ENCODE peak calls at places on chromosome 13, in seven cellular contexts. F, Q, G, E, R, I and Y are unnamed samples.

GRCh38 chr13:48896312-48896711 is 79.4 kb upstream of the FNDC3A start:
- DNase-seq in F (no peak), Q (no peak), G (no peak), E (no peak), R (no peak), I (peak), Y (no peak)

GRCh38 chr13:105969761-105970160 is 565.7 kb downstream of the EFNB2 start:
- DNase-seq in F (no peak), Q (no peak), G (no peak), E (no peak), R (no peak), I (no peak), Y (no peak)

GRCh38 chr13:28177877-28178276 is 39.5 kb downstream of the PAN3 start:
- DNase-seq in F (no peak), Q (no peak), G (no peak), E (no peak), R (no peak), I (no peak), Y (no peak)

GRCh38 chr13:108226184-108226583 is 8.0 kb downstream of the ABHD13 start:
- DNase-seq in F (no peak), Q (no peak), G (no peak), E (no peak), R (no peak), I (no peak), Y (no peak)

GRCh38 chr13:41543664-41544300 is 86.4 kb downstream of the RGCC start:
- DNase-seq in F (no peak), Q (no peak), G (no peak), E (no peak), R (no peak), I (no peak), Y (no peak)

GRCh38 chr13:108993346-108993745 is 363.9 kb downstream of the MYO16 start:
- DNase-seq in F (no peak), Q (no peak), G (no peak), E (no peak), R (no peak), I (no peak), Y (no peak)

GRCh38 chr13:91710733-91711132 is 312.3 kb downstream of the GPC5 start:
- DNase-seq in F (no peak), Q (no peak), G (no peak), E (no peak), R (no peak), I (no peak), Y (no peak)

GRCh38 chr13:73000027-73000674 is 58.7 kb upstream of the KLF5 start:
- DNase-seq in F (no peak), Q (no peak), G (no peak), E (no peak), R (no peak), I (no peak), Y (no peak)

GRCh38 chr13:98429531-98429930 is 147.4 kb downstream of the STK24 start:
- DNase-seq in F (no peak), Q (no peak), G (no peak), E (no peak), R (no peak), I (no peak), Y (no peak)

GRCh38 chr13:51444922-51445321 is 7.9 kb downstream of the INTS6 start:
- DNase-seq in F (no peak), Q (no peak), G (no peak), E (no peak), R (no peak), I (no peak), Y (no peak)

GRCh38 chr13:106680796-106681482 is 113.0 kb upstream of the ARGLU1 start:
- DNase-seq in F (no peak), Q (no peak), G (no peak), E (no peak), R (no peak), I (no peak), Y (no peak)

GRCh38 chr13:55087085-55087484 is 2053.6 kb upstream of the PRR20A start:
- DNase-seq in F (no peak), Q (no peak), G (no peak), E (no peak), R (no peak), I (no peak), Y (no peak)

GRCh38 chr13:54210397-54211050 is 1181.9 kb downstream of the OLFM4 start:
- DNase-seq in F (no peak), Q (no peak), G (no peak), E (no peak), R (no peak), I (no peak), Y (no peak)

GRCh38 chr13:86446311-86446710 is 647.1 kb upstream of the SLITRK6 start:
- DNase-seq in F (no peak), Q (no peak), G (no peak), E (no peak), R (no peak), I (peak), Y (no peak)

GRCh38 chr13:89066868-89067466 is 1395.8 kb downstream of the SLITRK5 start:
- DNase-seq in F (peak), Q (peak), G (no peak), E (peak), R (no peak), I (no peak), Y (no peak)

GRCh38 chr13:53405616-53406015 is 377.0 kb downstream of the OLFM4 start:
- DNase-seq in F (no peak), Q (no peak), G (no peak), E (no peak), R (no peak), I (no peak), Y (no peak)

GRCh38 chr13:97307882-97308624 is 85.9 kb downstream of the MBNL2 start:
- DNase-seq in F (peak), Q (no peak), G (no peak), E (no peak), R (no peak), I (peak), Y (no peak)

DNA sequence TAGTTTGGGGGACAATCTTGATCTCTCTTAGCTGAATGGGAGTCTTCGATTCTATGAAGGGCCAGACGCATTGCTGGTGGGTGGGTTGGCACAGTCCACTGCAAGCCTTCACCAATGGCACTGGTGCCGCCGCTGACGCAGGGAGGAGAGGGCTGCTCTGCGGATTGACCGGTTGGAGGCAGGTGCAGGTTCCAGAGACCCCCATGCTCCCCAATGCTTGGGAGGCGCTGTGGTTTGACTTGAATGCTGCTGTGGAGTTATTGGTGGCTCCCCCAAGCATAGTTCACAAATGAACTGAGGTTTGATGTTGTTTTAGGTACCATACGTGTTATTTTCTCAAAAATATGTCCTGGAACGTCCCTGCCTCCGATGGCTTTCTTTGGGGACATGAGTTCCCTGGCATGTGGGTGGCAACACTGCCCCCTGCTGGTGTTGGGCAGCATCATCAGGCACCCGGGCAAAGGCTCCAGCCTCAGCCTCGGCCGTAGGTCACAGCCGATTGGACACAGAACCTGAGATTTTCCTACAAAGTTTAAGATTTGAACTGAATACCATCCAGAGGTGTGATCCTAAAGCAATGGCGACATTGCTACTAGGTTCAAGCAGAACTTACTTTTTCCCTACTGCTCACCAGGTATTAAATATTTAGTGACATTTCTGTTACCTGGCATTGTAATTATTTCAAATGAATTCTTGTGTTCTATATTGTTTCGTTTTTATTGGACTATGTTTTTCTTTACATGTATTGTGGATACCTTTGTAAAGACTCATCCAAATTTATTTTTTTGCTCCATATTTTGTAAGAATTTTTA is 95.5 kb downstream of the ANKRD10 start:
- DNase-seq in F (peak), Q (peak), G (peak), E (peak), R (peak), I (peak), Y (no peak)
- H3K4me3 ChIP-seq in F (no peak), Q (no peak), G (no peak), E (no peak), R (no peak), I (no peak), Y (no peak)

GRCh38 chr13:95553271-95553588 is 710 bp downstream of the CLDN10 start:
- DNase-seq in F (no peak), Q (no peak), G (no peak), E (no peak), R (no peak), I (no peak), Y (no peak)

GRCh38 chr13:95553614-95554385 is 1.3 kb downstream of the CLDN10 start:
- DNase-seq in F (peak), Q (peak), G (no peak), E (no peak), R (no peak), I (no peak), Y (no peak)

GRCh38 chr13:95556981-95557380 is 4.5 kb downstream of the CLDN10 start:
- DNase-seq in F (no peak), Q (no peak), G (no peak), E (no peak), R (no peak), I (no peak), Y (no peak)

GRCh38 chr13:95552208-95552538 is 347 bp upstream of the CLDN10 start:
- DNase-seq in F (no peak), Q (no peak), G (no peak), E (no peak), R (no peak), I (no peak), Y (no peak)

GRCh38 chr13:95552539-95553270 is at the start of gene CLDN10:
- DNase-seq in F (peak), Q (peak), G (no peak), E (no peak), R (peak), I (no peak), Y (no peak)
- H3K27ac ChIP-seq in F (peak), Q (no peak), G (no peak), E (no peak), R (peak), I (no peak), Y (no peak)

GRCh38 chr13:39023316-39023715 is 14.6 kb downstream of the PROSER1 start:
- DNase-seq in F (no peak), Q (no peak), G (no peak), E (no peak), R (no peak), I (no peak), Y (no peak)
- H3K4me3 ChIP-seq in F (no peak), Q (no peak), G (no peak), E (no peak), R (no peak), I (no peak), Y (no peak)

DNA sequence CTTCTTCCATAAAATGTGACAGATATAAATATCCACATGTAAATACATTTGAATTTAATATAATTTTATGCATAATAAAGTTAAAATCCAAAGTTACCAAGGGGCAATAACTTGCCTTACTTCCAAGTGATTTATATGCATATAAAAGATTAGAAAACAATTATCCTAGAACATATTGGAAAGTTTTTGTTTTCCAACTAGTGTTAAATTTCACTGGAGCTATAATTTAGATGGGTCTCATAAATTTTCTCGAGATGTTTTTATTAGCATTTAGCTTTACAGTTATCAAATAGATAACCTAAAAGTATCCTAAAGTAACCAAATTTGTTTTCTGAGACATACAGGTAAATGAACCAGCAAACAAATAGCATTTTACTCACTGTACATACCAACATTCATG is 225.3 kb downstream of the SPRY2 start:
- DNase-seq in F (no peak), Q (no peak), G (no peak), E (no peak), R (no peak), I (no peak), Y (no peak)
- H3K27ac ChIP-seq in F (no peak), Q (no peak), G (no peak), E (no peak), R (no peak), I (no peak), Y (no peak)

GRCh38 chr13:85379433-85379832 is 419.8 kb downstream of the SLITRK6 start:
- DNase-seq in F (no peak), Q (no peak), G (no peak), E (no peak), R (no peak), I (no peak), Y (no peak)
- H3K4me3 ChIP-seq in F (no peak), Q (no peak), G (no peak), E (no peak), R (no peak), I (no peak), Y (no peak)

GRCh38 chr13:112583592-112584277 is 4.2 kb downstream of the TUBGCP3 start:
- DNase-seq in F (no peak), Q (peak), G (no peak), E (peak), R (no peak), I (no peak), Y (peak)

GRCh38 chr13:112588490-112589297 is 741 bp upstream of the TUBGCP3 start:
- DNase-seq in F (peak), Q (no peak), G (no peak), E (no peak), R (no peak), I (no peak), Y (no peak)

GRCh38 chr13:112586334-112586733 is 1.6 kb downstream of the TUBGCP3 start:
- DNase-seq in F (no peak), Q (no peak), G (no peak), E (no peak), R (no peak), I (no peak), Y (no peak)

GRCh38 chr13:112587767-112588489 is at the start of gene TUBGCP3:
- DNase-seq in F (peak), Q (peak), G (peak), E (peak), R (peak), I (peak), Y (no peak)

GRCh38 chr13:112587359-112587766 is 590 bp downstream of the TUBGCP3 start:
- DNase-seq in F (peak), Q (peak), G (peak), E (peak), R (peak), I (peak), Y (peak)
- H3K27ac ChIP-seq in F (peak), Q (peak), G (peak), E (peak), R (peak), I (peak), Y (peak)

GRCh38 chr13:39603424-39603947 is 493 bp upstream of the LHFPL6 start:
- DNase-seq in F (no peak), Q (no peak), G (no peak), E (peak), R (no peak), I (no peak), Y (no peak)

GRCh38 chr13:39604736-39605135 is 1.7 kb upstream of the LHFPL6 start:
- DNase-seq in F (no peak), Q (no peak), G (no peak), E (no peak), R (no peak), I (no peak), Y (no peak)

GRCh38 chr13:39602614-39603366 is at the start of gene LHFPL6:
- DNase-seq in F (peak), Q (peak), G (no peak), E (peak), R (peak), I (peak), Y (peak)

GRCh38 chr13:39607876-39608275 is 4.9 kb upstream of the LHFPL6 start:
- DNase-seq in F (no peak), Q (no peak), G (no peak), E (no peak), R (no peak), I (no peak), Y (no peak)

GRCh38 chr13:39605677-39606320 is 2.8 kb upstream of the LHFPL6 start:
- DNase-seq in F (no peak), Q (no peak), G (no peak), E (no peak), R (no peak), I (no peak), Y (no peak)
- H3K4me3 ChIP-seq in F (no peak), Q (no peak), G (no peak), E (no peak), R (no peak), I (no peak), Y (no peak)

GRCh38 chr13:36357692-36358091 is 11.5 kb upstream of the SPART start:
- DNase-seq in F (no peak), Q (no peak), G (no peak), E (no peak), R (peak), I (no peak), Y (no peak)
- H3K27ac ChIP-seq in F (no peak), Q (no peak), G (no peak), E (peak), R (no peak), I (no peak), Y (no peak)

DNA sequence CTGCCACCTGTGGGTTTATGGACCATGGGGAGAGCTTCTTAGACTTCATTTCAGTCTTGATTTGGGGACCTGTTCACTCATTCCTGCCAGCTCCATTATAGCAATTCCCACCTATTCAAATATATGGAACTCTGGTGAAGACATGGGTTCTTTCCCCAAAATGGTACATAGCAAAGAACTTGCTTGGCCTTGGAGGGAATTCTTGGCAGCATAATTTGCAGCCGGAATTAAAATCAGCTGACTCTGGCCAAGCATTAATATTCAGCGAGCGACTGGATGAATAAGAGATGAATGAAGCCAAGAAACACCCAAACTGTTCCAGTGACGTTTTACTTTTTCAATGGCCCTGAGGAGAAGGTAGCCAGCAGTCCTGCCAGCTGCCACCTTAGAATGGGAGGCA is 88.4 kb upstream of the SOX1 start:
- DNase-seq in F (no peak), Q (no peak), G (no peak), E (no peak), R (no peak), I (no peak), Y (no peak)
- H3K4me3 ChIP-seq in F (no peak), Q (no peak), G (no peak), E (no peak), R (no peak), I (no peak), Y (no peak)

DNA sequence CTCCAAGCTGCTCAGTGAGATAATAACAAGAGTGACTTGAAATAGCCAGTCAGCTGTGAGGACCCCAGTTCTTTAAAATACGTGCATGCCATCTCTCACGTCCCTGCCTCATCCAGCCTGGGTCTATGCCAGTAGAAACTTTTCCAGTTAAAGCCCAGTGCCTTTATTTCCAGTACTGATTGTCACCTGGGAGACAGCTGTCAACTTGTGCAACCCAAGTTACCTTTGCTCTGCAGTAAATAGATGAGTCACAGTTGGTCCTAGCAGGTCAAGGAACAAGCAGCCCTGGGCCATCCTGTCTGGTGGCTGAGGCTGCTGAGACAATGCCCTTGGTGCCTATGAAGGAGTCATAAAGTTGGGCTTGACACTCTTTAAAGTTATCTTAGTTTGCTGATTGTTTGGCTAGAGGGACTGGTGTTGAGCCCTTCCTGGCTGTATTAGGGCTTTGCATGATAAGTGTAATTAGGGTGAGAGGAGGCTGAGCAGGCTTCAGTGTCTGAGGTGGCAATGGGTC is 228.7 kb downstream of the LACC1 start:
- DNase-seq in F (peak), Q (peak), G (no peak), E (peak), R (peak), I (no peak), Y (no peak)
- H3K27ac ChIP-seq in F (peak), Q (peak), G (no peak), E (peak), R (peak), I (no peak), Y (no peak)